ENCODE peak calls at places on chromosomes 2 and 18, in four cellular contexts. One of them, this sample, is unnamed.

GRCh38 chr2:156145469-156145868 is 187.1 kb downstream of the NR4A2 start:
- DNase-seq in nephron progenitor cell: no peak
- DNase-seq in right atrium auricular region: no peak
- DNase-seq in sigmoid colon: no peak
- DNase-seq in this sample: no peak

GRCh38 chr2:164620873-164621760 is at the start of gene GRB14:
- DNase-seq in sigmoid colon: no peak
- DNase-seq in right atrium auricular region: no peak
- DNase-seq in nephron progenitor cell: peak
- DNase-seq in this sample: peak

GRCh38 chr18:44579028-44579692 is 101.5 kb upstream of the SETBP1 start:
- DNase-seq in nephron progenitor cell: no peak
- DNase-seq in right atrium auricular region: no peak
- DNase-seq in sigmoid colon: no peak
- DNase-seq in this sample: peak

GRCh38 chr2:38750793-38751042 is 443 bp downstream of the SRSF7 start:
- DNase-seq in sigmoid colon: peak
- DNase-seq in nephron progenitor cell: peak
- DNase-seq in right atrium auricular region: no peak
- DNase-seq in this sample: no peak

GRCh38 chr2:10668402-10669012 is 21.3 kb downstream of the NOL10 start:
- DNase-seq in right atrium auricular region: no peak
- DNase-seq in nephron progenitor cell: peak
- DNase-seq in sigmoid colon: no peak
- DNase-seq in this sample: peak

GRCh38 chr2:45205985-45206384 is 196.7 kb upstream of the SIX2 start:
- DNase-seq in right atrium auricular region: no peak
- DNase-seq in nephron progenitor cell: no peak
- DNase-seq in sigmoid colon: no peak
- DNase-seq in this sample: no peak

GRCh38 chr2:230932556-230933511 is 7.8 kb upstream of the GPR55 start:
- DNase-seq in nephron progenitor cell: no peak
- DNase-seq in sigmoid colon: peak
- DNase-seq in right atrium auricular region: peak
- DNase-seq in this sample: peak

GRCh38 chr18:54052259-54052658 is 172.2 kb downstream of the MBD2 start:
- DNase-seq in sigmoid colon: no peak
- DNase-seq in right atrium auricular region: no peak
- DNase-seq in nephron progenitor cell: no peak
- DNase-seq in this sample: no peak

GRCh38 chr2:201665420-201666158 is 22.3 kb upstream of the TMEM237 start:
- DNase-seq in right atrium auricular region: no peak
- DNase-seq in sigmoid colon: no peak
- DNase-seq in nephron progenitor cell: no peak
- DNase-seq in this sample: no peak

GRCh38 chr2:71863338-71863737 is 284.3 kb downstream of the CYP26B1 start:
- DNase-seq in right atrium auricular region: no peak
- DNase-seq in sigmoid colon: no peak
- DNase-seq in nephron progenitor cell: peak
- DNase-seq in this sample: no peak

GRCh38 chr2:239293450-239294430 is 107.1 kb downstream of the HDAC4 start:
- DNase-seq in right atrium auricular region: no peak
- DNase-seq in sigmoid colon: peak
- DNase-seq in nephron progenitor cell: no peak
- DNase-seq in this sample: no peak

GRCh38 chr2:191183516-191183915 is 32.7 kb upstream of the STAT4 start:
- DNase-seq in nephron progenitor cell: no peak
- DNase-seq in sigmoid colon: no peak
- DNase-seq in right atrium auricular region: no peak
- DNase-seq in this sample: no peak

GRCh38 chr2:206086683-206087350 is 843 bp upstream of the INO80D start:
- DNase-seq in sigmoid colon: no peak
- DNase-seq in right atrium auricular region: no peak
- DNase-seq in nephron progenitor cell: no peak
- DNase-seq in this sample: no peak

GRCh38 chr2:134897932-134898331 is 20.7 kb upstream of the CCNT2 start:
- DNase-seq in sigmoid colon: no peak
- DNase-seq in nephron progenitor cell: no peak
- DNase-seq in right atrium auricular region: no peak
- DNase-seq in this sample: peak

GRCh38 chr18:28511421-28511821 is 334.5 kb upstream of the CDH2 start:
- DNase-seq in nephron progenitor cell: no peak
- DNase-seq in sigmoid colon: no peak
- DNase-seq in right atrium auricular region: no peak
- DNase-seq in this sample: no peak

GRCh38 chr18:12005542-12006487 is 24.5 kb downstream of the IMPA2 start:
- DNase-seq in right atrium auricular region: no peak
- DNase-seq in nephron progenitor cell: no peak
- DNase-seq in sigmoid colon: peak
- DNase-seq in this sample: no peak

GRCh38 chr2:6168485-6168884 is 476.3 kb downstream of the SOX11 start:
- DNase-seq in right atrium auricular region: no peak
- DNase-seq in sigmoid colon: no peak
- DNase-seq in nephron progenitor cell: no peak
- DNase-seq in this sample: no peak

GRCh38 chr2:86372133-86372532 is 34.7 kb upstream of the REEP1 start:
- DNase-seq in sigmoid colon: no peak
- DNase-seq in right atrium auricular region: no peak
- DNase-seq in nephron progenitor cell: no peak
- DNase-seq in this sample: no peak

GRCh38 chr2:240425697-240426096 is 9.8 kb upstream of the GPC1 start:
- DNase-seq in nephron progenitor cell: no peak
- DNase-seq in sigmoid colon: no peak
- DNase-seq in right atrium auricular region: no peak
- DNase-seq in this sample: no peak

GRCh38 chr2:66301073-66301766 is 133.7 kb upstream of the MEIS1 start:
- DNase-seq in right atrium auricular region: peak
- DNase-seq in nephron progenitor cell: no peak
- DNase-seq in sigmoid colon: peak
- DNase-seq in this sample: peak

GRCh38 chr2:70528921-70529320 is 24.7 kb downstream of the TGFA start:
- DNase-seq in nephron progenitor cell: no peak
- DNase-seq in right atrium auricular region: no peak
- DNase-seq in sigmoid colon: no peak
- DNase-seq in this sample: no peak

GRCh38 chr2:147364597-147364996 is 480.2 kb upstream of the ACVR2A start:
- DNase-seq in sigmoid colon: no peak
- DNase-seq in nephron progenitor cell: no peak
- DNase-seq in right atrium auricular region: no peak
- DNase-seq in this sample: no peak

GRCh38 chr2:149388120-149388816 is 57.9 kb downstream of the LYPD6 start:
- DNase-seq in nephron progenitor cell: peak
- DNase-seq in sigmoid colon: no peak
- DNase-seq in right atrium auricular region: no peak
- DNase-seq in this sample: no peak

GRCh38 chr2:177164584-177165052 is 48.0 kb upstream of the HNRNPA3 start:
- DNase-seq in right atrium auricular region: peak
- DNase-seq in sigmoid colon: peak
- DNase-seq in nephron progenitor cell: peak
- DNase-seq in this sample: peak

GRCh38 chr2:76212305-76212985 is 501.7 kb upstream of the GCFC2 start:
- DNase-seq in sigmoid colon: no peak
- DNase-seq in right atrium auricular region: no peak
- DNase-seq in nephron progenitor cell: no peak
- DNase-seq in this sample: no peak

GRCh38 chr2:25044990-25045389 is 3.1 kb downstream of the EFR3B start:
- DNase-seq in right atrium auricular region: no peak
- DNase-seq in sigmoid colon: no peak
- DNase-seq in nephron progenitor cell: no peak
- DNase-seq in this sample: no peak

GRCh38 chr2:80053522-80054338 is 250.8 kb downstream of the LRRTM1 start:
- DNase-seq in nephron progenitor cell: no peak
- DNase-seq in right atrium auricular region: no peak
- DNase-seq in sigmoid colon: no peak
- DNase-seq in this sample: no peak

GRCh38 chr18:23838233-23838632 is 149.0 kb downstream of the LAMA3 start:
- DNase-seq in right atrium auricular region: no peak
- DNase-seq in sigmoid colon: no peak
- DNase-seq in nephron progenitor cell: no peak
- DNase-seq in this sample: peak

GRCh38 chr2:23414876-23415275 is 29.9 kb downstream of the KLHL29 start:
- DNase-seq in nephron progenitor cell: no peak
- DNase-seq in sigmoid colon: no peak
- DNase-seq in right atrium auricular region: no peak
- DNase-seq in this sample: no peak
- TF ChIP-seq CTCF in nephron progenitor cell: no peak
- TF ChIP-seq CTCF in sigmoid colon: no peak
- TF ChIP-seq CTCF in right atrium auricular region: no peak
- TF ChIP-seq CTCF in this sample: no peak

GRCh38 chr2:169676357-169676756 is 17.8 kb downstream of the CFAP210 start:
- DNase-seq in nephron progenitor cell: no peak
- DNase-seq in sigmoid colon: no peak
- DNase-seq in right atrium auricular region: no peak
- DNase-seq in this sample: no peak
- TF ChIP-seq CTCF in nephron progenitor cell: peak
- TF ChIP-seq CTCF in sigmoid colon: no peak
- TF ChIP-seq CTCF in right atrium auricular region: no peak
- TF ChIP-seq CTCF in this sample: peak

GRCh38 chr2:23294238-23294637 is 90.7 kb upstream of the KLHL29 start:
- DNase-seq in sigmoid colon: no peak
- DNase-seq in nephron progenitor cell: no peak
- DNase-seq in right atrium auricular region: no peak
- DNase-seq in this sample: no peak

GRCh38 chr2:23291274-23291673 is 93.7 kb upstream of the KLHL29 start:
- DNase-seq in sigmoid colon: peak
- DNase-seq in nephron progenitor cell: no peak
- DNase-seq in right atrium auricular region: no peak
- DNase-seq in this sample: peak

GRCh38 chr2:23293756-23294155 is 91.2 kb upstream of the KLHL29 start:
- DNase-seq in nephron progenitor cell: no peak
- DNase-seq in right atrium auricular region: no peak
- DNase-seq in sigmoid colon: no peak
- DNase-seq in this sample: no peak

GRCh38 chr2:23293063-23293462 is 91.9 kb upstream of the KLHL29 start:
- DNase-seq in nephron progenitor cell: no peak
- DNase-seq in sigmoid colon: no peak
- DNase-seq in right atrium auricular region: no peak
- DNase-seq in this sample: peak

DNA sequence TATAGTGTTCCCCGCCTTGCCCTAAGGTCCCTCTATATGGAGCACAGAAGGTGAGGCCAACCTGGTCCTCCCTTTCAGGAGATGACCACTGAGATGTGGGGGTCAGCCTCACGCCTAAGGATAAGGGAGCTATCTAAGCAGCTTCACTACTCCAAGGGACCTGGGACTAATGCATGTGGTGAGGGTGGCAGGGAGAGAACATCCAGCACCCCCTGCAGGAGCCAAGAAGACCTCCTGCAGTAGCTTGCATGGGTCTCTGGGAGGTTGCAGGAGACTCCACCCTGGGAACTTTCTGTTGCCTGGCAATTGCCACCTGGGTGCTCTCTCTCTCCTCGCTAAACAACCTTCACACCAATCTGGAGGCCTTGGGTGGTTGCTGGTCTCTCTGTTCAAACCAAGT is 93.0 kb upstream of the KLHL29 start:
- DNase-seq in nephron progenitor cell: no peak
- DNase-seq in right atrium auricular region: no peak
- DNase-seq in sigmoid colon: no peak
- DNase-seq in this sample: no peak
- TF ChIP-seq CTCF in nephron progenitor cell: no peak
- TF ChIP-seq CTCF in right atrium auricular region: no peak
- TF ChIP-seq CTCF in sigmoid colon: no peak
- TF ChIP-seq CTCF in this sample: no peak

DNA sequence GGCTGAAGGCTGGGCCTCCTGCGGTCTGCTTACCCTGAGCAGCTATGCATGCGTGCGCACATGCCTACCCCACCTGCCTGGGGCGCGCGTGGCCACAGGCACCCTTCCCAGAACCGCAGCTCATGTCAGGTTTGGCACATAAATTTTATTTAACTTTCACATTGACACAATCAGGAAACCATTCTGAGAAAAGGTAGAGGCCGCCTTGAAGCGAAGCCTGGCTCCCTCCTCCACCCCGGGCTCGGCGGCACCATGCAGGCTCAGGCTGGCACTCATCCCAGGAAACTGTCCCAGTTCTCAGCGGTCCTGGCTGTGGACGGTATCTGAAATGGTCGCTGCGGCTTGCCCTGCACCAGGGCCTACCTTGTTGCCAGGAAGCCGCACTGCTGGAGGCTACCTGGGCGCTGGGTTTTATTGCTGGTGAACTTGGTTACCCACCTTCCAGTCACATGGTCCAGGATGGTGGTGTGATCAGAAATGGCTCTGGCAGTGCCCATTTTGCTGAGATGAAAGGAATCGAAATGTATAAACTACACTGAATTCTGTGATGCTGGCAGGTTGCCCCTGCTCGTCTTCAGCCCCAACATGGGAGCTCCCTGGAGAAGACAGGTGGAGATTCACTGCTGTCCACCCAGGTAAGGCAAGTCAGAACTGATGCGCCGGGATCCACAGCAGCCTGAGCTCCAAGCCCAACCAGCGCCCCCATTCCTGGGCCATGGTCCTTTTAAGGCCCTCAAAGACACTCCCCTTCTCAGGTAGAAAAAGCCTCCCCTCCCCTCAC is 25.5 kb downstream of the CHST10 start:
- DNase-seq in right atrium auricular region: peak
- DNase-seq in sigmoid colon: no peak
- DNase-seq in nephron progenitor cell: no peak
- DNase-seq in this sample: no peak
- TF ChIP-seq CTCF in right atrium auricular region: no peak
- TF ChIP-seq CTCF in sigmoid colon: no peak
- TF ChIP-seq CTCF in nephron progenitor cell: no peak
- TF ChIP-seq CTCF in this sample: no peak

This sample was measured in cardiac muscle cell.